ENCODE peak calls at places on chromosomes 4 and X, in ten cellular contexts. A is K562, Q is HCT116, C is neural progenitor cell, N is mesenchymal stem cell, S is fibroblast of lung, J is H1, P is hepatocyte, F is MM.1S, R is keratinocyte. E is an unnamed sample.

GRCh38 chr4:143185253-143186107 is 763 bp downstream of the USP38 start:
- DNase-seq in A (no peak), Q (no peak), C (peak), N (peak), S (peak), J (peak), P (peak), F (peak), R (no peak), E (peak)

GRCh38 chr4:145494666-145495065 is 13.0 kb downstream of the SMAD1 start:
- DNase-seq in A (no peak), Q (no peak), C (no peak), N (no peak), S (no peak), J (no peak), P (no peak), F (no peak), R (no peak), E (no peak)

GRCh38 chr4:186149872-186150271 is 41.5 kb upstream of the CYP4V2 start:
- DNase-seq in A (peak), Q (no peak), C (peak), N (no peak), S (no peak), J (peak), P (peak), F (no peak), R (no peak), E (peak)

GRCh38 chr4:140047017-140047640 is 106.9 kb downstream of the MAML3 start:
- DNase-seq in A (no peak), Q (no peak), C (peak), N (no peak), S (peak), J (no peak), P (no peak), F (no peak), R (no peak), E (peak)

GRCh38 chr4:119162174-119162573 is 26.5 kb downstream of the MYOZ2 start:
- DNase-seq in A (no peak), Q (no peak), C (peak), N (no peak), S (no peak), J (no peak), P (no peak), F (no peak), R (no peak), E (no peak)

GRCh38 chrX:144849141-144849540 is 398.2 kb upstream of the SPANXN1 start:
- DNase-seq in A (no peak), Q (no peak), C (no peak), N (no peak), S (no peak), J (no peak), P (no peak), F (no peak), R (no peak), E (peak)

GRCh38 chrX:27995611-27996010 is 14.4 kb upstream of the DCAF8L1 start:
- DNase-seq in A (no peak), Q (no peak), C (no peak), N (no peak), S (no peak), J (no peak), P (no peak), F (no peak), R (no peak), E (no peak)

GRCh38 chrX:10143071-10143983 is 13.4 kb upstream of the CLCN4 start:
- DNase-seq in A (no peak), Q (no peak), C (no peak), N (no peak), S (no peak), J (no peak), P (no peak), F (no peak), R (no peak), E (no peak)

GRCh38 chr4:101958547-101958946 is 168.0 kb downstream of the BANK1 start:
- DNase-seq in A (no peak), Q (no peak), C (no peak), N (no peak), S (no peak), J (no peak), P (no peak), F (no peak), R (no peak), E (no peak)

GRCh38 chr4:76527666-76528065 is 92.6 kb downstream of the SHROOM3 start:
- DNase-seq in A (no peak), Q (no peak), C (no peak), N (no peak), S (peak), J (no peak), P (no peak), F (no peak), R (no peak), E (no peak)

GRCh38 chr4:135177323-135177722 is 975.7 kb upstream of the PABPC4L start:
- DNase-seq in A (no peak), Q (no peak), C (no peak), N (no peak), S (peak), J (no peak), P (no peak), F (no peak), R (no peak), E (no peak)

GRCh38 chrX:16774746-16775145 is 11.5 kb upstream of the TXLNG start:
- DNase-seq in A (no peak), Q (no peak), C (no peak), N (no peak), S (no peak), J (no peak), P (no peak), F (no peak), R (no peak), E (no peak)

GRCh38 chrX:16771483-16772398 is 14.5 kb upstream of the TXLNG start:
- DNase-seq in A (peak), Q (peak), C (peak), N (peak), S (peak), J (peak), P (peak), F (no peak), R (peak), E (peak)

GRCh38 chrX:16770970-16771482 is 15.2 kb upstream of the TXLNG start:
- DNase-seq in A (no peak), Q (no peak), C (no peak), N (no peak), S (no peak), J (no peak), P (no peak), F (no peak), R (no peak), E (peak)

GRCh38 chrX:16772460-16772859 is 13.8 kb upstream of the TXLNG start:
- DNase-seq in A (no peak), Q (peak), C (peak), N (no peak), S (no peak), J (peak), P (no peak), F (no peak), R (no peak), E (peak)
- H2AFZ ChIP-seq in A (peak), Q (no peak), C (peak), N (no peak), S (no peak), J (no peak), P (peak), F (no peak), R (peak), E (peak)

GRCh38 chrX:32687379-32687778 is 524.0 kb downstream of the DMD start:
- DNase-seq in A (peak), Q (no peak), C (no peak), N (no peak), S (no peak), J (no peak), P (no peak), F (no peak), R (no peak), E (no peak)
- H2AFZ ChIP-seq in A (no peak), Q (no peak), C (no peak), N (no peak), S (no peak), J (no peak), P (no peak), F (no peak), R (no peak), E (no peak)

GRCh38 chr4:123977623-123978022 is 581.0 kb downstream of the SPRY1 start:
- DNase-seq in A (no peak), Q (no peak), C (peak), N (peak), S (peak), J (no peak), P (peak), F (no peak), R (no peak), E (no peak)

GRCh38 chr4:123976285-123976684 is 579.7 kb downstream of the SPRY1 start:
- DNase-seq in A (no peak), Q (no peak), C (peak), N (peak), S (peak), J (no peak), P (no peak), F (peak), R (no peak), E (no peak)

GRCh38 chr4:123978637-123979036 is 582.0 kb downstream of the SPRY1 start:
- DNase-seq in A (no peak), Q (no peak), C (no peak), N (no peak), S (no peak), J (no peak), P (no peak), F (no peak), R (no peak), E (no peak)

GRCh38 chr4:123974419-123975105 is 578.0 kb downstream of the SPRY1 start:
- DNase-seq in A (no peak), Q (no peak), C (no peak), N (no peak), S (peak), J (no peak), P (no peak), F (no peak), R (no peak), E (no peak)

DNA sequence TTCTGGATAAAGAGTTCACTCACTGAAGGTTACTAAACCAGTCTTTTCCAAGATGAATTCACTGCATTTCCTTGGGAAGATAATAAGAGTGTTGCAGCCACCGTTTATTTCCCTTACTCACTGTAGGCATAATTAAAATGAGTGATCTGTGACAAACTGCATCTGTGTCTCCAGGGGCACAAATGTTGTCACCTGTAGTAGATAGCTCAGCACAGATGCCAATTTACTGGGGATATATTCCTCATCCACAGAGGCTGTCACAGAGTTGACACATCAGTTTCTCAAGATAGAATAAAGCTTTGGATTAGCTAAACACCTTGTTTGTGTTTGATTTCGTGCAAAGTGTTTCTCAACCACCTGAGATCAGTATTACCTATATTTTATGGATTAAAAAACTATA is 580.3 kb downstream of the SPRY1 start:
- DNase-seq in A (no peak), Q (no peak), C (no peak), N (peak), S (no peak), J (no peak), P (no peak), F (no peak), R (no peak), E (no peak)
- H2AFZ ChIP-seq in A (no peak), Q (no peak), C (no peak), N (no peak), S (no peak), J (no peak), P (peak), F (no peak), R (no peak), E (no peak)

DNA sequence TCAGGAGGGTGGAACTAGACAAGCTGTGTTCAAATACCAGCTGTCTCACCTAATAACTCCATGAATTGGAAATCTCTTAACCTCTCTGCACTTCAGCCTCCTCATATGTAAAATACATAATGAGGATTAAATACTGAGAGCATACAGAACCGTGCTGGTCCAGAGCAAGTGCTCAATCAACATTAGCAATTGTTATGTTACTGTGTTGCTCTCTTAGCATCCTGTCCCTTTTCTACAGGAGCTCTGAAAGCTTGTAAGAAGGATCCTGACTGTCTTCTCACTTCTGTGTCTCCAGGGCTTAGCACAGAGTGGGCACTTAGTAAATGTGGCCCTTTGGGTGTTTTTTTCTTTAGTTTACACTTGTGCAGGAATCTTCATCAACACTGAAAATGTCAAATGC is 1456.1 kb upstream of the IGFBP7 start:
- DNase-seq in A (no peak), Q (no peak), C (no peak), N (no peak), S (no peak), J (no peak), P (no peak), F (no peak), R (no peak), E (no peak)
- H2AFZ ChIP-seq in A (no peak), Q (no peak), C (no peak), N (no peak), S (no peak), J (peak), P (no peak), F (no peak), R (no peak), E (no peak)

DNA sequence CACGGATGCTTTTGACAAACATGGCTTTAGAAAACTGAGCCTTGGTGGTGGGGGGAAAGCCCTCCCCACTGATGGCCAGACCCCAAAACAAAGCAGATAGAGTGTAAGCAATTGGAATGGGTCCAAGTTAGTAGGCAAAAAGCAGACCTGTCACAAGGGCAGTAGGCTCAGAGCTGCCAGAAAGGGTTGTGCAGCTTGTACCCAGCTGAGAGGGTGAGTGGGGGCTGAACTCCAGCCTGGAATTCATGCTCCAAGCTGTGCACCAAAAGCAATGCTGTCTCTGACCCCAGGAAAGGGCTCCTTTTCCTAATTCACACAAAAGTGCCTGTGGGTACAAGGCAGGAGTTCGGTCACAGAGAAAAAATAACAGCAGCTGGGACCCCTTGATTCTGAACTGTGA is 101.0 kb upstream of the TEX13D start:
- DNase-seq in A (no peak), Q (no peak), C (peak), N (no peak), S (no peak), J (no peak), P (no peak), F (no peak), R (no peak), E (no peak)
- H2AFZ ChIP-seq in A (no peak), Q (no peak), C (no peak), N (no peak), S (no peak), J (no peak), P (no peak), F (no peak), R (no peak), E (no peak)

DNA sequence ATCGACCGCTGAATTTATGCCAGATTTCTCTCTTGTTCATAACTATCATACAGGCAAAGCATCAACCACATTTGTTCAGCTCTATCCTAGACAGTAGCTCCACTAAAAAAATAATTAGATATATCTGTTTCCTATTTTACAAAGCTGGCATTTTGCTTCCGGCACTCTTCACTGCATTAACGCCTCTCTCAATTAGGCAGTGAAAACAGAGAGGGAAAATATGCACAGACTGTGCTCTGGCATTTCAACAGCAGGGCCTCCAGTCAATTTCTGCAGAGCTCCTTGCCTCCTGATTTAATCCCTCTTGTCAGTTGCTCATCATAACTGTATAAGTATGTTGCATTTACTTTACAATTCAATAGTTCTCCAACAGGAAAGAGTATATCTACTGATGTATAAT is 666.9 kb upstream of the INTU start:
- DNase-seq in A (no peak), Q (no peak), C (no peak), N (no peak), S (no peak), J (no peak), P (no peak), F (no peak), R (no peak), E (no peak)
- H2AFZ ChIP-seq in A (no peak), Q (no peak), C (no peak), N (no peak), S (no peak), J (no peak), P (no peak), F (no peak), R (no peak), E (no peak)

GRCh38 chr4:26544421-26544820 is 39.5 kb upstream of the TBC1D19 start:
- DNase-seq in A (no peak), Q (no peak), C (no peak), N (no peak), S (no peak), J (no peak), P (no peak), F (no peak), R (no peak), E (no peak)

DNA sequence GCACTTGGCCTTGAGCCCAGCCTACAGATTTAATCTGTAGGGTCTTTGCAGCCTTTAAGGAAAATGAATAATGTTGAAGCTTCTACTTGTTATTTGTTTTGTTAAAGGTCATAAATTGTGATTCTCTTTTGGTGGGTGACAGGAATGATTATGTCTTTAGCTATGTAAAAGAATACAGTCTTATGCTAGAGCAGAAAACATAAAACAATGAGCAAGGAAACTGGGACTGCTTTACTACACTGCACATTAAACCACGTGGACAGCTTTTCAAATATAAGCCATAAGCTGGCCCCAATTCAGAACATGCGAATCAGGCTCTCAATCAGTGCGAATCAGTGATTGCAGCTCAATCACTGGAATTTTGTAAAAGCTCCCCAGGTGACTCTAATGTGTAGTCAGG is 40.9 kb upstream of the TBC1D19 start:
- DNase-seq in A (no peak), Q (no peak), C (no peak), N (peak), S (peak), J (no peak), P (no peak), F (no peak), R (no peak), E (no peak)
- H2AFZ ChIP-seq in A (no peak), Q (no peak), C (no peak), N (no peak), S (no peak), J (no peak), P (no peak), F (no peak), R (no peak), E (no peak)

GRCh38 chr4:98850937-98851336 is 78.0 kb downstream of the EIF4E start:
- DNase-seq in A (no peak), Q (no peak), C (no peak), N (no peak), S (no peak), J (no peak), P (no peak), F (no peak), R (no peak), E (no peak)

GRCh38 chr4:98851806-98852205 is 77.1 kb downstream of the EIF4E start:
- DNase-seq in A (no peak), Q (no peak), C (no peak), N (peak), S (peak), J (no peak), P (no peak), F (no peak), R (no peak), E (no peak)

DNA sequence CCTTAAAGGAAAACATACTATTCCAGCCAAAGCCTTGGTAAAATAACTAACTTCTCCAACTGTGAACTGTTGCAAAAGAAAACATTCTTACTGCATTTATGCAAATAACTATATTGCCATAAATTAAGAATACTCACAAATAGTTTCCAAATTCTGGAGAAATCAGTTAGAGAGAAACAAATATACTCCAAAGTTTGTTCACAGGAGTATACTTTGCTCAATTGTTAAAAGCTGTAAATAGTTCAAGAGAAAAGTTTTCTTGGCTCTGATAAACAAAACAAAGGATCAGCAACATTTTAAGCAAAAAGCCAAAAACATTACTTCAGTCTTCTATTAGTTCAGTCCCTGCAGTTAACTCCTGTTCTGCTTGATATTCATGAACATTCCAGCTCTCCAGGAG is 83.0 kb downstream of the EIF4E start:
- DNase-seq in A (no peak), Q (no peak), C (no peak), N (peak), S (no peak), J (no peak), P (no peak), F (no peak), R (no peak), E (no peak)
- H2AFZ ChIP-seq in A (no peak), Q (no peak), C (no peak), N (no peak), S (no peak), J (no peak), P (no peak), F (no peak), R (no peak), E (no peak)

GRCh38 chr4:25847329-25847728 is 15.5 kb downstream of the SEL1L3 start:
- DNase-seq in A (no peak), Q (no peak), C (no peak), N (no peak), S (peak), J (no peak), P (no peak), F (no peak), R (no peak), E (no peak)

GRCh38 chr4:25845841-25846653 is 16.7 kb downstream of the SEL1L3 start:
- DNase-seq in A (no peak), Q (no peak), C (no peak), N (no peak), S (no peak), J (peak), P (no peak), F (no peak), R (no peak), E (no peak)

GRCh38 chr4:25842229-25842840 is 20.5 kb downstream of the SEL1L3 start:
- DNase-seq in A (no peak), Q (no peak), C (peak), N (no peak), S (no peak), J (peak), P (no peak), F (peak), R (no peak), E (no peak)

GRCh38 chr4:25844957-25845712 is 17.7 kb downstream of the SEL1L3 start:
- DNase-seq in A (no peak), Q (no peak), C (no peak), N (no peak), S (no peak), J (no peak), P (no peak), F (no peak), R (no peak), E (no peak)

DNA sequence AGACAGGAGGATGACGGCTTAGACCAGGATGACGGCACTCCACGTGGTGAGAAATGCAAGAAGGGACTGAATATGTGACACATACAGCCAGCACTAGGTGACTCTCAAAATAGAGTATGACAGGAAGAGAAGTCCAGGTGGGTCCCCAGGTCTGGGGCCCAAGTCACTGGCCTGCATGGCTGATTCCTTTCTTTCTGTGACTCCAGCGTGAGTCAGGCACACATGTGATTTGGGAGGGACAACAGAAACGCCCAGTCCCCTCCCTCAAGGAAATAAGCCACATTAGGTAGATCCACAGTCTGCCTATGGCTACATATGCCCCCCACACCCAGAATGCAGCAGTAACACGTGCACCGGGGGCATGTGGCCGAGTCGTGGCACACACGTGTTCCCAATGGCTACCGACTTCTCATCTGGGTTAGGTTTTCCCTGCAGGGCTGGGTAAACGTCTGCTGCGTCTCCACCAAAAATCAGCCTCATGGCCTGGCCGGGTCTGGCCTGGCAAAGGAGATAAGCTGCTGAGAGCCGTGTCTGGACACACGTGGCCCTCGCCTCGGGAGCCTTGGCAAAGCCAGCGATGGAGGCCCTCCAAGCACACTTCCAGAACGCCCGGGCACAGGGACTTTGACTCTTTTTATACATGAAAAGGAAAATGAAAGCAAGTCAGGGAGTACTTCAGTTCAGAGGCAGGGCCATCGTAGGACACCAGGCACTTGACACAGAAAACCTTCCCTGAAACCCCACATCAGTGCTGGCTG is 19.3 kb downstream of the SEL1L3 start:
- DNase-seq in A (no peak), Q (no peak), C (no peak), N (no peak), S (no peak), J (no peak), P (no peak), F (peak), R (no peak), E (peak)
- H2AFZ ChIP-seq in A (peak), Q (no peak), C (no peak), N (no peak), S (peak), J (no peak), P (no peak), F (peak), R (no peak), E (no peak)

E was measured in PC-3.